ENCODE peak calls at places on chromosomes 3 and 15, in nine cellular contexts. One of them, this sample, is unnamed.

GRCh38 chr3:4042070-4042469 is 242.8 kb downstream of the LRRN1 start:
- DNase-seq in HepG2: no peak
- DNase-seq in uterus: no peak
- DNase-seq in heart left ventricle: no peak
- DNase-seq in A549: no peak
- DNase-seq in HCT116: no peak
- DNase-seq in thyroid gland: no peak
- DNase-seq in Peyer's patch: no peak
- DNase-seq in H54: no peak
- DNase-seq in this sample: no peak

GRCh38 chr3:190375250-190375649 is 12.7 kb upstream of the CLDN16 start:
- DNase-seq in HepG2: no peak
- DNase-seq in uterus: no peak
- DNase-seq in heart left ventricle: no peak
- DNase-seq in A549: no peak
- DNase-seq in HCT116: no peak
- DNase-seq in thyroid gland: no peak
- DNase-seq in Peyer's patch: no peak
- DNase-seq in H54: no peak
- DNase-seq in this sample: no peak

GRCh38 chr3:188282871-188283270 is 128.9 kb downstream of the LPP start:
- DNase-seq in HepG2: no peak
- DNase-seq in uterus: no peak
- DNase-seq in heart left ventricle: no peak
- DNase-seq in A549: no peak
- DNase-seq in HCT116: no peak
- DNase-seq in thyroid gland: no peak
- DNase-seq in Peyer's patch: no peak
- DNase-seq in H54: no peak
- DNase-seq in this sample: no peak

GRCh38 chr15:69296606-69297005 is 2.1 kb upstream of the PAQR5 start:
- DNase-seq in HepG2: no peak
- DNase-seq in uterus: no peak
- DNase-seq in heart left ventricle: no peak
- DNase-seq in A549: no peak
- DNase-seq in HCT116: no peak
- DNase-seq in thyroid gland: no peak
- DNase-seq in Peyer's patch: no peak
- DNase-seq in H54: no peak
- DNase-seq in this sample: no peak

GRCh38 chr3:56985460-56986327 is 74.8 kb upstream of the SPATA12 start:
- DNase-seq in HepG2: no peak
- DNase-seq in uterus: no peak
- DNase-seq in heart left ventricle: no peak
- DNase-seq in A549: no peak
- DNase-seq in HCT116: no peak
- DNase-seq in thyroid gland: no peak
- DNase-seq in Peyer's patch: no peak
- DNase-seq in H54: no peak
- DNase-seq in this sample: no peak

GRCh38 chr15:80747317-80748053 is 31.7 kb upstream of the CEMIP start:
- DNase-seq in HepG2: no peak
- DNase-seq in uterus: no peak
- DNase-seq in heart left ventricle: no peak
- DNase-seq in A549: no peak
- DNase-seq in HCT116: no peak
- DNase-seq in thyroid gland: no peak
- DNase-seq in Peyer's patch: no peak
- DNase-seq in H54: no peak
- DNase-seq in this sample: no peak

GRCh38 chr3:106144051-106144450 is 275.2 kb upstream of the CBLB start:
- DNase-seq in HepG2: no peak
- DNase-seq in uterus: no peak
- DNase-seq in heart left ventricle: no peak
- DNase-seq in A549: no peak
- DNase-seq in HCT116: no peak
- DNase-seq in thyroid gland: no peak
- DNase-seq in Peyer's patch: no peak
- DNase-seq in H54: no peak
- DNase-seq in this sample: no peak

GRCh38 chr3:158794936-158795518 is 6.8 kb upstream of the MFSD1 start:
- DNase-seq in HepG2: peak
- DNase-seq in uterus: no peak
- DNase-seq in heart left ventricle: no peak
- DNase-seq in A549: peak
- DNase-seq in HCT116: peak
- DNase-seq in thyroid gland: no peak
- DNase-seq in Peyer's patch: no peak
- DNase-seq in H54: no peak
- DNase-seq in this sample: no peak

GRCh38 chr3:148642214-148642613 is 55.5 kb upstream of the AGTR1 start:
- DNase-seq in HepG2: no peak
- DNase-seq in uterus: no peak
- DNase-seq in heart left ventricle: no peak
- DNase-seq in A549: no peak
- DNase-seq in HCT116: no peak
- DNase-seq in thyroid gland: no peak
- DNase-seq in Peyer's patch: no peak
- DNase-seq in H54: no peak
- DNase-seq in this sample: no peak

DNA sequence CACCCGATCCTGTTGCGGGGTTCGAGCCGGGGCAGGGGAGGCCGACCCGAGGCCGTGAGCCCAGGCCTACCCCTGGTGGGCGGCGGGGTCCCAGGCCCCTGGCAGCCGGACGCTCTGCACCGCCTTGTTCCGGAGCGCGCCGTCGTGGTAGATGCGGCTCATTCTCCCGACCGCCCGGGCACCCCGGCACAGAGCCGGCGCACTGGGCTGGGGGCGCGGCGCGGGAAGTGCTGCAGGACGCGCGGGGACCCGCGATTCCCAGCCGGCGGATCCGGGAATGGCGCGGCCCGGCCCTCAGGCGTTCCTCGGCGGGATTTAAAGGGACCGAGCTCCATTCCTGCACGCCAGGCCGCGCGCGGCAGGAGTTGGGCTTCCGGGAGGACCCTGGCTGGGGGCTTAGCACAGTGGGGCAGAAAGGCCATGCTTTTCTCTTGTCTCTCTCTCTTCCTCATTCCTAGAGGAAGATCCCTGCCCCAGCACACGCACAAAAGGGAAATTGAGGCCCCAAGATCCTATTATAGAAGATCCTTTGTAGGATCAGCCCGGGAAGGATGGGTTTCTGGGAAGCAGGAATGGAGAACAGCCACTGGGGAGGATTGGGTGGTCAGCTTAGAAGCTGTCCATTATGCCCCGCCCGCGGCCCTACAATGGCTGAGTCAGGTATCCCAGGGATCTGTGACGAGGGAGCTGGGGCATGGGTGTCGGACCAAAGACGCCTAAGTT is at the start of gene ARPIN:
- DNase-seq in HepG2: peak
- DNase-seq in uterus: peak
- DNase-seq in heart left ventricle: peak
- DNase-seq in A549: peak
- DNase-seq in HCT116: no peak
- DNase-seq in thyroid gland: peak
- DNase-seq in Peyer's patch: peak
- DNase-seq in H54: peak
- DNase-seq in this sample: no peak
- TF ChIP-seq POLR2A in HepG2: no peak
- TF ChIP-seq POLR2A in uterus: no peak
- TF ChIP-seq POLR2A in heart left ventricle: no peak
- TF ChIP-seq POLR2A in A549: peak
- TF ChIP-seq POLR2A in HCT116: no peak
- TF ChIP-seq POLR2A in thyroid gland: no peak
- TF ChIP-seq POLR2A in Peyer's patch: no peak
- TF ChIP-seq POLR2A in H54: peak
- TF ChIP-seq POLR2A in this sample: no peak

DNA sequence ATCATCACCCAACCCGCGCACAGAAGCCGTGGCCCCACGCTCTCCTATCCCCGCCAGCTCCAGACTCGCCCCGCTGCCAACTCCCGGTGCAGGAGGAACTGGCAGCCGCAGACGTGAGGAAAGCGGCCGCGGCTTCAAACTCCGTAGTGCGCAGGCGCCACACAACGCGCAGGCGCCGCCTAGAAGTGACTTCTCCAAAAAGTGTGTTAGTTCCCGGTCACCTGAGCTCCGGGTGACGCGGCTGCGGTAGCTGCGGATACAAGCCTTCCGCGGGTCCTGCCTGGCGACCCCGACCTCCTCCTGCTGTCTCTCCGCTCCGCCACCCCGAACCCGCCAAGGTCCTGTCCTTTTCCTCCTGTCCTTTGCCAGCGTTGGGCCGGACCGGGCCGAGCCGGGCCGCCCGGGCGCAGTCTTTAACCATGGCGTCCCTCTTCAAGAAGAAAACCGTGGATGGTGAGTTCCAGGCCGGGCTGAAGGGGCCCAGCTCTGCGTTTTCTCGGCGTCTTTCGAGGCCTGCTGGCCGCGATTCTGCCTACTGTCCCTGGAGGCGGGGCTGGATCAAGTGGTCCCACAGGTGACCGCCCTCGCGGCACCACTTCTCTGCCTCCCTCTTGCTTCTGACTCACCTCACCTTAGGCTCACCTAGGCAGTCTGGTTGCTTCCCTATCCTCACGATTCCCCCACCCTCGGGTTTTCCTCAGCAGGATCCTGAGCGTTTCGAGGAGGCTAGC is at the start of gene CHMP2B:
- DNase-seq in HepG2: peak
- DNase-seq in uterus: peak
- DNase-seq in heart left ventricle: peak
- DNase-seq in A549: peak
- DNase-seq in HCT116: peak
- DNase-seq in thyroid gland: peak
- DNase-seq in Peyer's patch: peak
- DNase-seq in H54: peak
- DNase-seq in this sample: peak
- TF ChIP-seq POLR2A in HepG2: peak
- TF ChIP-seq POLR2A in uterus: peak
- TF ChIP-seq POLR2A in heart left ventricle: peak
- TF ChIP-seq POLR2A in A549: peak
- TF ChIP-seq POLR2A in HCT116: peak
- TF ChIP-seq POLR2A in thyroid gland: peak
- TF ChIP-seq POLR2A in Peyer's patch: peak
- TF ChIP-seq POLR2A in H54: peak
- TF ChIP-seq POLR2A in this sample: peak

GRCh38 chr15:55289573-55290360 is at the start of gene RAB27A:
- DNase-seq in HepG2: peak
- DNase-seq in uterus: peak
- DNase-seq in heart left ventricle: peak
- DNase-seq in A549: peak
- DNase-seq in HCT116: peak
- DNase-seq in thyroid gland: peak
- DNase-seq in Peyer's patch: peak
- DNase-seq in H54: peak
- DNase-seq in this sample: peak
- TF ChIP-seq POLR2A in HepG2: peak
- TF ChIP-seq POLR2A in uterus: peak
- TF ChIP-seq POLR2A in heart left ventricle: peak
- TF ChIP-seq POLR2A in A549: peak
- TF ChIP-seq POLR2A in HCT116: no peak
- TF ChIP-seq POLR2A in thyroid gland: peak
- TF ChIP-seq POLR2A in Peyer's patch: peak
- TF ChIP-seq POLR2A in H54: peak
- TF ChIP-seq POLR2A in this sample: peak

GRCh38 chr15:85579011-85579701 is 198.8 kb downstream of the AKAP13 start:
- DNase-seq in HepG2: no peak
- DNase-seq in uterus: no peak
- DNase-seq in heart left ventricle: peak
- DNase-seq in A549: no peak
- DNase-seq in HCT116: no peak
- DNase-seq in thyroid gland: peak
- DNase-seq in Peyer's patch: peak
- DNase-seq in H54: no peak
- DNase-seq in this sample: no peak
- TF ChIP-seq POLR2A in HepG2: no peak
- TF ChIP-seq POLR2A in uterus: no peak
- TF ChIP-seq POLR2A in heart left ventricle: peak
- TF ChIP-seq POLR2A in A549: no peak
- TF ChIP-seq POLR2A in HCT116: no peak
- TF ChIP-seq POLR2A in thyroid gland: peak
- TF ChIP-seq POLR2A in Peyer's patch: peak
- TF ChIP-seq POLR2A in H54: no peak
- TF ChIP-seq POLR2A in this sample: no peak